ENCODE peak calls at places on chromosomes 2 and 18, in six cellular contexts. X, H, U, W, V and Z are unnamed samples.

GRCh38 chr2:239201531-239201876 is 199.3 kb downstream of the HDAC4 start:
- DNase-seq in X (no peak), U (no peak), W (no peak), H (no peak), V (no peak), Z (no peak)

GRCh38 chr2:232325324-232326273 is 53.0 kb upstream of the ALPP start:
- DNase-seq in W (peak), X (no peak), U (no peak), H (no peak), V (peak), Z (peak)

GRCh38 chr2:143503280-143503679 is 374.1 kb downstream of the ARHGAP15 start:
- DNase-seq in U (no peak), H (no peak), W (no peak), X (no peak), V (no peak), Z (no peak)

GRCh38 chr2:88582030-88582429 is 45.2 kb downstream of the EIF2AK3 start:
- DNase-seq in U (no peak), X (no peak), H (no peak), V (no peak), W (no peak), Z (peak)

GRCh38 chr18:6835345-6835744 is 105.8 kb downstream of the ARHGAP28 start:
- DNase-seq in H (no peak), V (no peak), U (no peak), W (no peak), X (no peak), Z (peak)

GRCh38 chr2:219522111-219523030 is 8.1 kb downstream of the ASIC4 start:
- DNase-seq in U (no peak), V (peak), W (peak), H (peak), X (no peak), Z (peak)

GRCh38 chr2:217995741-217996141 is 7.1 kb downstream of the TNS1 start:
- DNase-seq in H (no peak), W (no peak), U (no peak), V (no peak), X (no peak), Z (no peak)

GRCh38 chr2:229689307-229689839 is 25.0 kb downstream of the DNER start:
- DNase-seq in X (no peak), V (no peak), U (no peak), H (no peak), W (no peak), Z (no peak)

GRCh38 chr2:181892795-181893435 is 1.4 kb downstream of the ITPRID2 start:
- DNase-seq in U (peak), W (no peak), H (no peak), X (no peak), V (no peak), Z (peak)

GRCh38 chr2:178225011-178225817 is 30.9 kb downstream of the OSBPL6 start:
- DNase-seq in U (no peak), X (no peak), W (no peak), H (peak), V (peak), Z (peak)

GRCh38 chr2:97210336-97210735 is 97.4 kb downstream of the ANKRD36 start:
- DNase-seq in X (no peak), W (no peak), V (no peak), H (no peak), U (no peak), Z (no peak)

GRCh38 chr18:8785855-8786765 is 80.8 kb downstream of the MTCL1 start:
- DNase-seq in U (no peak), W (no peak), H (no peak), V (no peak), X (no peak), Z (no peak)

GRCh38 chr2:45170191-45170975 is 161.1 kb upstream of the SIX2 start:
- DNase-seq in H (no peak), W (no peak), X (no peak), V (peak), U (no peak), Z (peak)

GRCh38 chr2:218516614-218517013 is 51.5 kb downstream of the USP37 start:
- DNase-seq in H (no peak), U (no peak), W (no peak), X (no peak), V (peak), Z (peak)

GRCh38 chr2:197363998-197364397 is 53.4 kb upstream of the ANKRD44 start:
- DNase-seq in V (no peak), W (no peak), U (no peak), X (no peak), H (no peak), Z (no peak)

GRCh38 chr2:190507135-190507534 is 27.4 kb downstream of the NEMP2 start:
- DNase-seq in H (no peak), V (no peak), W (no peak), U (no peak), X (peak), Z (no peak)

GRCh38 chr2:135773917-135774316 is 32.3 kb downstream of the UBXN4 start:
- DNase-seq in W (no peak), X (no peak), H (no peak), U (no peak), V (no peak), Z (peak)

GRCh38 chr2:237190958-237191692 is 105.4 kb downstream of the COPS8 start:
- DNase-seq in H (no peak), U (no peak), W (no peak), V (no peak), X (no peak), Z (no peak)

GRCh38 chr2:209423562-209424541 is at the start of gene MAP2:
- DNase-seq in V (peak), H (peak), X (peak), U (peak), W (peak), Z (peak)

GRCh38 chr2:237593036-237593435 is 2.5 kb upstream of the RAB17 start:
- DNase-seq in U (no peak), V (no peak), H (no peak), X (no peak), W (no peak), Z (no peak)

GRCh38 chr2:109129921-109130725 is 1.1 kb downstream of the SH3RF3 start:
- DNase-seq in W (no peak), X (no peak), U (no peak), V (peak), H (no peak), Z (peak)

GRCh38 chr18:24656571-24656971 is 196.1 kb downstream of the HRH4 start:
- DNase-seq in X (peak), H (peak), W (no peak), V (no peak), U (no peak), Z (peak)

GRCh38 chr2:41313082-41313481 is 734.7 kb upstream of the PKDCC start:
- DNase-seq in H (no peak), U (no peak), X (no peak), W (no peak), V (no peak), Z (peak)

GRCh38 chr2:47360937-47361336 is 42.0 kb upstream of the MSH2 start:
- DNase-seq in H (peak), V (no peak), U (peak), X (no peak), W (no peak), Z (peak)

GRCh38 chr18:58726671-58727070 is 55.4 kb downstream of the MALT1 start:
- DNase-seq in H (no peak), X (no peak), V (no peak), W (no peak), U (no peak), Z (no peak)

GRCh38 chr2:74089816-74090745 is 57.6 kb downstream of the BOLA3 start:
- DNase-seq in W (no peak), U (no peak), X (no peak), V (no peak), H (no peak), Z (no peak)

GRCh38 chr2:239932881-239933735 is 92.0 kb downstream of the NDUFA10 start:
- DNase-seq in X (no peak), U (no peak), W (peak), V (no peak), H (no peak), Z (no peak)

GRCh38 chr2:85199692-85200091 is 66.5 kb downstream of the TCF7L1 start:
- DNase-seq in V (no peak), H (peak), X (no peak), W (no peak), U (no peak), Z (no peak)

GRCh38 chr2:130300970-130301348 is 41.7 kb upstream of the IMP4 start:
- DNase-seq in U (no peak), X (no peak), W (no peak), H (no peak), V (no peak), Z (no peak)

GRCh38 chr2:187319441-187320108 is 128.5 kb downstream of the CALCRL start:
- DNase-seq in X (no peak), U (no peak), W (no peak), V (no peak), H (no peak), Z (no peak)

GRCh38 chr18:24491882-24492281 is 31.4 kb downstream of the HRH4 start:
- DNase-seq in X (no peak), W (no peak), V (no peak), H (no peak), U (no peak), Z (no peak)

GRCh38 chr2:123380536-123380935 is 644.6 kb upstream of the CNTNAP5 start:
- DNase-seq in X (no peak), V (no peak), H (no peak), U (no peak), W (no peak), Z (no peak)

GRCh38 chr2:191049728-191050639 is 36.0 kb upstream of the STAT1 start:
- DNase-seq in W (no peak), X (no peak), H (peak), U (peak), V (peak), Z (peak)